ENCODE peak calls at places on chromosome 4, in five cellular contexts. Z is astrocyte of the spinal cord, J is BJ, B is neural progenitor cell, L is glutamatergic neuron. T is an unnamed sample.

GRCh38 chr4:183449193-183449888 is 4.9 kb downstream of the CDKN2AIP start:
- DNase-seq in J (peak), Z (no peak), L (no peak), B (no peak), T (no peak)

GRCh38 chr4:6720202-6720699 is 4.3 kb downstream of the BLOC1S4 start:
- DNase-seq in L (peak), Z (peak), J (no peak), B (peak), T (peak)

GRCh38 chr4:151484396-151485102 is 75.6 kb downstream of the FHIP1A start:
- DNase-seq in J (peak), B (peak), Z (peak), L (no peak), T (peak)

GRCh38 chr4:150769235-150769634 is 187.3 kb downstream of the MAB21L2 start:
- DNase-seq in L (no peak), Z (peak), B (no peak), J (no peak), T (peak)

GRCh38 chr4:76194325-76194724 is 19.3 kb downstream of the SCARB2 start:
- DNase-seq in Z (peak), B (no peak), L (no peak), J (peak), T (peak)

GRCh38 chr4:120056249-120056648 is 10.4 kb downstream of the MAD2L1 start:
- DNase-seq in Z (peak), B (no peak), L (no peak), J (peak), T (no peak)

GRCh38 chr4:8123389-8123788 is 35.2 kb downstream of the ABLIM2 start:
- DNase-seq in B (peak), J (no peak), Z (no peak), L (no peak), T (peak)

GRCh38 chr4:127470290-127470809 is 162.4 kb upstream of the INTU start:
- DNase-seq in L (no peak), J (no peak), B (no peak), Z (no peak), T (no peak)

GRCh38 chr4:48938831-48939230 is 32.3 kb upstream of the OCIAD2 start:
- DNase-seq in Z (no peak), L (no peak), B (no peak), J (no peak), T (no peak)

GRCh38 chr4:147693202-147693601 is 9.2 kb upstream of the PRMT9 start:
- DNase-seq in L (no peak), B (no peak), J (no peak), Z (no peak), T (no peak)

GRCh38 chr4:143558823-143559756 is 45.6 kb downstream of the SMARCA5 start:
- DNase-seq in J (peak), B (peak), L (peak), Z (peak), T (peak)

GRCh38 chr4:41092128-41092527 is 122.2 kb downstream of the APBB2 start:
- DNase-seq in L (no peak), J (no peak), Z (no peak), B (no peak), T (no peak)

GRCh38 chr4:150332086-150332485 is 249.9 kb upstream of the MAB21L2 start:
- DNase-seq in J (no peak), Z (no peak), L (no peak), B (no peak), T (no peak)

GRCh38 chr4:10977534-10977933 is 293.0 kb upstream of the CLNK start:
- DNase-seq in L (no peak), Z (no peak), B (no peak), J (no peak), T (no peak)

GRCh38 chr4:24589448-24589847 is 5.1 kb upstream of the DHX15 start:
- DNase-seq in J (no peak), B (no peak), Z (no peak), L (no peak), T (no peak)